ENCODE peak calls at places on chromosomes 12 and 14, in eight cellular contexts. M is sigmoid colon, X is prostate gland, Q is psoas muscle, S is ovary, G is transverse colon, D is K562, R is HepG2. O is an unnamed sample.

GRCh38 chr14:39617537-39617936 is 185.3 kb upstream of the FBXO33 start:
- DNase-seq in G (no peak), Q (no peak), R (no peak), S (no peak), D (no peak), X (no peak), M (no peak), O (no peak)

GRCh38 chr12:43776498-43776897 is 17.7 kb downstream of the IRAK4 start:
- DNase-seq in G (no peak), S (no peak), R (peak; percentile 44), M (no peak), D (no peak), Q (no peak), X (peak; percentile 7), O (peak; percentile 37)

GRCh38 chr12:39505025-39505424 is 62.1 kb upstream of the KIF21A start:
- DNase-seq in D (no peak), G (no peak), R (no peak), Q (no peak), M (no peak), S (no peak), X (no peak), O (peak; percentile 75)

GRCh38 chr14:103056322-103057027 is 874 bp downstream of the CDC42BPB start:
- DNase-seq in S (peak; percentile 83), Q (peak; percentile 82), G (peak; percentile 76), R (no peak), D (peak; percentile 62), M (peak; percentile 83), X (no peak), O (peak; percentile 30)

GRCh38 chr12:124607681-124608425 is 40.4 kb upstream of the NCOR2 start:
- DNase-seq in X (no peak), S (no peak), Q (no peak), M (no peak), G (no peak), D (no peak), R (no peak), O (peak; percentile 73)

GRCh38 chr12:65086236-65086635 is 34.9 kb downstream of the WIF1 start:
- DNase-seq in D (no peak), Q (no peak), S (no peak), X (no peak), R (no peak), G (no peak), M (no peak), O (no peak)

GRCh38 chr12:25591132-25591531 is 38.0 kb upstream of the LMNTD1 start:
- DNase-seq in S (no peak), D (no peak), G (no peak), Q (no peak), R (no peak), M (no peak), X (no peak), O (no peak)

GRCh38 chr14:69133206-69134125 is 19.5 kb downstream of the DCAF5 start:
- DNase-seq in S (no peak), X (no peak), Q (no peak), G (no peak), R (no peak), M (no peak), D (peak; percentile 20), O (peak; percentile 71)

GRCh38 chr14:49677643-49678042 is 10.4 kb downstream of the POLE2 start:
- DNase-seq in G (no peak), Q (no peak), R (no peak), M (no peak), X (no peak), S (no peak), D (peak; percentile 16), O (no peak)

GRCh38 chr14:104112609-104113571 is 25.5 kb upstream of the KIF26A start:
- DNase-seq in X (no peak), G (no peak), D (no peak), Q (peak; percentile 9), M (no peak), S (peak; percentile 36), R (no peak), O (no peak)

DNA sequence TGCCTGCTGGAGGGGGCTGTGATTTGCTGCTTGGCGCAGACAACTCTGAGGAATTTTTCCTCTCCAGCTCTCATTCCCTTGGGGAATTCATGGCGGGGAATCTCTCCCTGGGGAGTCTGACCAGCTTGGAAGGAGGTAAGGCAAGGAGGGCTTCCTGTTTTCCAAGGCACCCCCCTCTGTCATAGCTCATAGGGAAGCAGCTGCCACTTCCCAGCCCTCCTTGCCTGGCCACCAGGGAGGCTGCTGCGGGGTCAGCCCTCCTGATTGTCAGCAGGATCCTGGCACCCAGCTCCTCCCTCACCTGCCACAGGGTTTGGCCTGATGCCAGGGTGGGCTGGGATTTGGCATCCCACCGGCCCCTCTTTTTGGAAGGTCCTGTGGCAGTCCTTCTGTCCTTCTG is 74.8 kb downstream of the TSPAN9 start:
- DNase-seq in S (no peak), X (no peak), Q (no peak), M (no peak), R (no peak), D (no peak), G (no peak), O (no peak)
- TF ChIP-seq CTCF in S (no peak), X (no peak), Q (no peak), M (no peak), R (no peak), D (no peak), G (no peak), O (no peak)

GRCh38 chr14:77458249-77458950 is 507 bp downstream of the AHSA1 start:
- DNase-seq in S (no peak), X (peak; percentile 7), D (peak; percentile 33), R (peak; percentile 40), M (no peak), Q (no peak), G (peak; percentile 43), O (peak; percentile 40)

GRCh38 chr14:77457522-77458248 is at the start of the genes AHSA1 and VIPAS39:
- DNase-seq in X (peak; percentile 97), D (peak; percentile 77), R (peak; percentile 99), Q (peak; percentile 93), G (peak; percentile 96), S (peak; percentile 92), M (peak; percentile 98), O (peak; percentile 99)

GRCh38 chr14:77459072-77459723 is 1.3 kb downstream of the AHSA1 start:
- DNase-seq in D (peak; percentile 21), M (no peak), R (peak; percentile 75), S (peak; percentile 48), X (peak; percentile 54), G (peak; percentile 73), Q (peak; percentile 28), O (peak; percentile 70)

GRCh38 chr14:77457115-77457521 is 283 bp downstream of the VIPAS39 start:
- DNase-seq in M (peak; percentile 64), X (no peak), R (no peak), Q (no peak), G (no peak), D (no peak), S (no peak), O (peak; percentile 38)

GRCh38 chr14:77455966-77456640 is 1.3 kb downstream of the VIPAS39 start:
- DNase-seq in M (no peak), G (no peak), R (no peak), X (no peak), Q (no peak), S (no peak), D (no peak), O (no peak)
- H3K4me3 ChIP-seq in M (no peak overlapping the region), G (no peak overlapping the region), R (peak overlapping the region; percentile 75), X (no peak overlapping the region), Q (peak overlapping the region; percentile 99), S (peak overlapping the region; percentile 82), D (peak overlapping the region; percentile 96), O (no peak overlapping the region)

DNA sequence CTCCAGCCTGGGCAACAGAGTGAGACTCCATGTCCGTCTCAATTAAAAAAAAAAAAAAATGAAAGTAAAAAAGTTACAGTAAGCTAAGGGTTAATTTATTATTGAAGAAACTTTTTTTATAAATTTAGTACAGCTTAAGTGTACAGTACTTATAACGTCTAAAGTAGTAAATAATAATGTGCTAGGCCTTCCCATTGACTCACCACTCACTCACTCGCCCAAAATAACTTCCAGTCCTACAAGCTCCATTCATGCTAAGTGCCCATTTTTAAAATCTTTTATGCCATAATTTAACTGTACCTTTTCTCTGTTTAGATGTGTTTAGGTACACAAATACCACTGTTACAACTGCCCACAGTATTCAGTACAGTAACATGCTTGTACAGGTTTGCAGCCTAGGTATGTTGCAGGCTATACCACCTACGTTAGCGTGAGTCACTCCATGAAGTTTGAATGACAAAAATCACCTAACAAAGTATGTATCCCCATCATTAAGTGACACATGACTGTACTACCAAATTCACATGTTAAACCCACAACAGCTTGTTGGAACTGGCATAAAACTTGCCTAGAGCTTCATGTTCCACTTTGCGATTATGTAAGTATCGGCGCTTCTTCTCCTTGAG is 10.7 kb downstream of the KANSL2 start:
- DNase-seq in R (no peak), G (no peak), Q (no peak), D (no peak), M (no peak), S (no peak), X (no peak), O (peak; percentile 97)
- H3K36me3 ChIP-seq in R (peaks cover 70% of the 10 kb centered on the region), G (no peaks in the 10 kb centered on the region), Q (peaks cover 94% of the 10 kb centered on the region), D (peaks cover 90% of the 10 kb centered on the region), M (peaks cover 48% of the 10 kb centered on the region), S (no peaks in the 10 kb centered on the region), X (peaks cover 27% of the 10 kb centered on the region), O (peaks cover 15% of the 10 kb centered on the region)

GRCh38 chr12:70045036-70045435 is 198.2 kb upstream of the CNOT2 start:
- DNase-seq in Q (no peak), D (no peak), M (no peak), R (no peak), G (no peak), S (no peak), X (no peak), O (peak; percentile 23)

GRCh38 chr12:70045514-70045913 is 197.7 kb upstream of the CNOT2 start:
- DNase-seq in S (no peak), Q (no peak), D (no peak), G (peak; percentile 31), R (no peak), X (no peak), M (no peak), O (peak; percentile 50)

GRCh38 chr12:70044170-70044569 is 199.1 kb upstream of the CNOT2 start:
- DNase-seq in Q (no peak), X (no peak), D (no peak), R (no peak), S (no peak), M (no peak), G (no peak), O (no peak)

GRCh38 chr12:70043490-70044138 is 199.6 kb upstream of the CNOT2 start:
- DNase-seq in G (peak; percentile 43), X (no peak), R (no peak), M (no peak), Q (no peak), D (no peak), S (no peak), O (no peak)

DNA sequence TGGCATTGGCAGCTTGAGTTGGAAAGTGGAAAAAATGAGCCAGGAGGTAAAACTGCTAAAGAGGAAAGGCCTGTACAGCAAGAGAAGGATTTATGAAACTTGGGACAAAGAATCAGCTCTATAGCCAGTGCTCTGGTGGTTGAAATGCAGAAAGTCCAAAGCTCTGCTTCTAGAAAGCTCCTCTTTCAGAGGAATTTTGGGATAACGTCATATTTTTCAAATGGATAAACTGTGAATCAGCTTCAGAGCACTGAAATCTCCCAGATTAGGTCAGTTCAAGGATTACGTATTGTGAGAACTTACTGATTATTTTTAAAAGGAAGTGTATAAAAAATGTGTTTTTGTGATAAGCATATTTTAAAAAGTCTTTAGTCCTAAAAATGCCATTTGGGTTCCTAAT is 203.1 kb upstream of the CNOT2 start:
- DNase-seq in S (no peak), D (no peak), R (no peak), M (no peak), G (no peak), Q (no peak), X (no peak), O (no peak)
- TF ChIP-seq CTCF in S (no peak), D (no peak), R (no peak), M (no peak), G (no peak), Q (no peak), X (no peak), O (no peak)

O was measured in bronchial epithelial cell.